ENCODE peak calls at places on chromosomes 2 and 18, in ten cellular contexts. One of them, this sample, is unnamed.

GRCh38 chr2:30300456-30301221 is 69.3 kb downstream of the LBH start:
- DNase-seq in ELR: no peak
- DNase-seq in NB4: no peak
- DNase-seq in mesenteric fat pad: no peak
- DNase-seq in stimulated activated CD4-positive, alpha-beta T cell treated with anti-CD3 and anti-CD28 coated beads, Interleukin-4, amount 100 ng/mL, for 48 hours: no peak
- DNase-seq in choroid plexus epithelial cell: peak; percentile 7
- DNase-seq in WTC11: no peak
- DNase-seq in H7: peak; percentile 43
- DNase-seq in AG09309: no peak
- DNase-seq in activated T-cell treated with anti-CD3 and anti-CD28 coated beads for 1 hour: no peak
- DNase-seq in this sample: no peak

GRCh38 chr2:202373490-202373889 is 2.6 kb upstream of the BMPR2 start:
- DNase-seq in ELR: peak; percentile 18
- DNase-seq in NB4: peak; percentile 23
- DNase-seq in mesenteric fat pad: no peak
- DNase-seq in stimulated activated CD4-positive, alpha-beta T cell treated with anti-CD3 and anti-CD28 coated beads, Interleukin-4, amount 100 ng/mL, for 48 hours: no peak
- DNase-seq in choroid plexus epithelial cell: peak; percentile 7
- DNase-seq in WTC11: no peak
- DNase-seq in H7: no peak
- DNase-seq in AG09309: no peak
- DNase-seq in activated T-cell treated with anti-CD3 and anti-CD28 coated beads for 1 hour: no peak
- DNase-seq in this sample: no peak

GRCh38 chr18:79788096-79789085 is 9.3 kb upstream of the KCNG2 start:
- DNase-seq in ELR: no peak
- DNase-seq in NB4: no peak
- DNase-seq in mesenteric fat pad: peak; percentile 90
- DNase-seq in stimulated activated CD4-positive, alpha-beta T cell treated with anti-CD3 and anti-CD28 coated beads, Interleukin-4, amount 100 ng/mL, for 48 hours: no peak
- DNase-seq in choroid plexus epithelial cell: peak; percentile 37
- DNase-seq in WTC11: peak; percentile 66
- DNase-seq in H7: peak; percentile 92
- DNase-seq in AG09309: no peak
- DNase-seq in activated T-cell treated with anti-CD3 and anti-CD28 coated beads for 1 hour: no peak
- DNase-seq in this sample: no peak

GRCh38 chr2:688504-689076 is 11.4 kb upstream of the TMEM18 start:
- DNase-seq in ELR: no peak
- DNase-seq in NB4: no peak
- DNase-seq in mesenteric fat pad: no peak
- DNase-seq in stimulated activated CD4-positive, alpha-beta T cell treated with anti-CD3 and anti-CD28 coated beads, Interleukin-4, amount 100 ng/mL, for 48 hours: no peak
- DNase-seq in choroid plexus epithelial cell: no peak
- DNase-seq in WTC11: no peak
- DNase-seq in H7: no peak
- DNase-seq in AG09309: no peak
- DNase-seq in activated T-cell treated with anti-CD3 and anti-CD28 coated beads for 1 hour: no peak
- DNase-seq in this sample: no peak

GRCh38 chr2:132740081-132740480 is 70.1 kb upstream of the LYPD1 start:
- DNase-seq in ELR: no peak
- DNase-seq in NB4: no peak
- DNase-seq in mesenteric fat pad: no peak
- DNase-seq in stimulated activated CD4-positive, alpha-beta T cell treated with anti-CD3 and anti-CD28 coated beads, Interleukin-4, amount 100 ng/mL, for 48 hours: no peak
- DNase-seq in choroid plexus epithelial cell: no peak
- DNase-seq in WTC11: no peak
- DNase-seq in H7: no peak
- DNase-seq in AG09309: no peak
- DNase-seq in activated T-cell treated with anti-CD3 and anti-CD28 coated beads for 1 hour: no peak
- DNase-seq in this sample: no peak

GRCh38 chr2:8159966-8160603 is 521.8 kb upstream of the ID2 start:
- DNase-seq in ELR: no peak
- DNase-seq in NB4: no peak
- DNase-seq in mesenteric fat pad: no peak
- DNase-seq in stimulated activated CD4-positive, alpha-beta T cell treated with anti-CD3 and anti-CD28 coated beads, Interleukin-4, amount 100 ng/mL, for 48 hours: no peak
- DNase-seq in choroid plexus epithelial cell: no peak
- DNase-seq in WTC11: no peak
- DNase-seq in H7: no peak
- DNase-seq in AG09309: no peak
- DNase-seq in activated T-cell treated with anti-CD3 and anti-CD28 coated beads for 1 hour: no peak
- DNase-seq in this sample: no peak

GRCh38 chr2:127165539-127165935 is 54.6 kb downstream of the CYP27C1 start:
- DNase-seq in ELR: no peak
- DNase-seq in NB4: no peak
- DNase-seq in mesenteric fat pad: peak; percentile 81
- DNase-seq in stimulated activated CD4-positive, alpha-beta T cell treated with anti-CD3 and anti-CD28 coated beads, Interleukin-4, amount 100 ng/mL, for 48 hours: no peak
- DNase-seq in choroid plexus epithelial cell: no peak
- DNase-seq in WTC11: no peak
- DNase-seq in H7: peak; percentile 68
- DNase-seq in AG09309: no peak
- DNase-seq in activated T-cell treated with anti-CD3 and anti-CD28 coated beads for 1 hour: no peak
- DNase-seq in this sample: no peak

GRCh38 chr2:82959677-82960076 is 1499.4 kb downstream of the SUCLG1 start:
- DNase-seq in ELR: peak; percentile 10
- DNase-seq in NB4: no peak
- DNase-seq in mesenteric fat pad: no peak
- DNase-seq in stimulated activated CD4-positive, alpha-beta T cell treated with anti-CD3 and anti-CD28 coated beads, Interleukin-4, amount 100 ng/mL, for 48 hours: no peak
- DNase-seq in choroid plexus epithelial cell: peak; percentile 18
- DNase-seq in WTC11: no peak
- DNase-seq in H7: no peak
- DNase-seq in AG09309: no peak
- DNase-seq in activated T-cell treated with anti-CD3 and anti-CD28 coated beads for 1 hour: no peak
- DNase-seq in this sample: no peak

GRCh38 chr2:219378167-219378851 is 9.4 kb downstream of the DNPEP start:
- DNase-seq in ELR: no peak
- DNase-seq in NB4: no peak
- DNase-seq in mesenteric fat pad: no peak
- DNase-seq in stimulated activated CD4-positive, alpha-beta T cell treated with anti-CD3 and anti-CD28 coated beads, Interleukin-4, amount 100 ng/mL, for 48 hours: no peak
- DNase-seq in choroid plexus epithelial cell: no peak
- DNase-seq in WTC11: no peak
- DNase-seq in H7: no peak
- DNase-seq in AG09309: no peak
- DNase-seq in activated T-cell treated with anti-CD3 and anti-CD28 coated beads for 1 hour: no peak
- DNase-seq in this sample: no peak

GRCh38 chr2:191230174-191230573 is 15.0 kb upstream of the MYO1B start:
- DNase-seq in ELR: peak; percentile 94
- DNase-seq in NB4: no peak
- DNase-seq in mesenteric fat pad: no peak
- DNase-seq in stimulated activated CD4-positive, alpha-beta T cell treated with anti-CD3 and anti-CD28 coated beads, Interleukin-4, amount 100 ng/mL, for 48 hours: no peak
- DNase-seq in choroid plexus epithelial cell: peak; percentile 92
- DNase-seq in WTC11: no peak
- DNase-seq in H7: no peak
- DNase-seq in AG09309: peak; percentile 81
- DNase-seq in activated T-cell treated with anti-CD3 and anti-CD28 coated beads for 1 hour: no peak
- DNase-seq in this sample: no peak

GRCh38 chr2:36343601-36344000 is 12.0 kb upstream of the CRIM1 start:
- DNase-seq in ELR: no peak
- DNase-seq in NB4: no peak
- DNase-seq in mesenteric fat pad: no peak
- DNase-seq in stimulated activated CD4-positive, alpha-beta T cell treated with anti-CD3 and anti-CD28 coated beads, Interleukin-4, amount 100 ng/mL, for 48 hours: no peak
- DNase-seq in choroid plexus epithelial cell: no peak
- DNase-seq in WTC11: no peak
- DNase-seq in H7: no peak
- DNase-seq in AG09309: no peak
- DNase-seq in activated T-cell treated with anti-CD3 and anti-CD28 coated beads for 1 hour: no peak
- DNase-seq in this sample: no peak

GRCh38 chr2:46171441-46171953 is 125.7 kb upstream of the EPAS1 start:
- DNase-seq in ELR: peak; percentile 95
- DNase-seq in NB4: no peak
- DNase-seq in mesenteric fat pad: peak; percentile 75
- DNase-seq in stimulated activated CD4-positive, alpha-beta T cell treated with anti-CD3 and anti-CD28 coated beads, Interleukin-4, amount 100 ng/mL, for 48 hours: no peak
- DNase-seq in choroid plexus epithelial cell: peak; percentile 92
- DNase-seq in WTC11: no peak
- DNase-seq in H7: no peak
- DNase-seq in AG09309: peak; percentile 57
- DNase-seq in activated T-cell treated with anti-CD3 and anti-CD28 coated beads for 1 hour: no peak
- DNase-seq in this sample: no peak

GRCh38 chr2:38461470-38461869 is 84.4 kb upstream of the ATL2 start:
- DNase-seq in ELR: no peak
- DNase-seq in NB4: no peak
- DNase-seq in mesenteric fat pad: no peak
- DNase-seq in stimulated activated CD4-positive, alpha-beta T cell treated with anti-CD3 and anti-CD28 coated beads, Interleukin-4, amount 100 ng/mL, for 48 hours: no peak
- DNase-seq in choroid plexus epithelial cell: no peak
- DNase-seq in WTC11: no peak
- DNase-seq in H7: no peak
- DNase-seq in AG09309: no peak
- DNase-seq in activated T-cell treated with anti-CD3 and anti-CD28 coated beads for 1 hour: no peak
- DNase-seq in this sample: no peak

GRCh38 chr2:103808814-103809213 is 1045.1 kb upstream of the POU3F3 start:
- DNase-seq in ELR: no peak
- DNase-seq in NB4: no peak
- DNase-seq in mesenteric fat pad: no peak
- DNase-seq in stimulated activated CD4-positive, alpha-beta T cell treated with anti-CD3 and anti-CD28 coated beads, Interleukin-4, amount 100 ng/mL, for 48 hours: no peak
- DNase-seq in choroid plexus epithelial cell: no peak
- DNase-seq in WTC11: no peak
- DNase-seq in H7: no peak
- DNase-seq in AG09309: no peak
- DNase-seq in activated T-cell treated with anti-CD3 and anti-CD28 coated beads for 1 hour: no peak
- DNase-seq in this sample: no peak

GRCh38 chr2:214277880-214278279 is 133.0 kb upstream of the VWC2L start:
- DNase-seq in ELR: no peak
- DNase-seq in NB4: no peak
- DNase-seq in mesenteric fat pad: no peak
- DNase-seq in stimulated activated CD4-positive, alpha-beta T cell treated with anti-CD3 and anti-CD28 coated beads, Interleukin-4, amount 100 ng/mL, for 48 hours: no peak
- DNase-seq in choroid plexus epithelial cell: no peak
- DNase-seq in WTC11: no peak
- DNase-seq in H7: no peak
- DNase-seq in AG09309: no peak
- DNase-seq in activated T-cell treated with anti-CD3 and anti-CD28 coated beads for 1 hour: no peak
- DNase-seq in this sample: no peak

GRCh38 chr2:26691881-26692813 is at the start of gene KCNK3:
- DNase-seq in ELR: peak; percentile 44
- DNase-seq in NB4: peak; percentile 45
- DNase-seq in mesenteric fat pad: no peak
- DNase-seq in stimulated activated CD4-positive, alpha-beta T cell treated with anti-CD3 and anti-CD28 coated beads, Interleukin-4, amount 100 ng/mL, for 48 hours: peak; percentile 25
- DNase-seq in choroid plexus epithelial cell: peak; percentile 17
- DNase-seq in WTC11: peak; percentile 78
- DNase-seq in H7: peak; percentile 99
- DNase-seq in AG09309: no peak
- DNase-seq in activated T-cell treated with anti-CD3 and anti-CD28 coated beads for 1 hour: peak; percentile 16
- DNase-seq in this sample: peak; percentile 85

GRCh38 chr2:53727921-53728320 is 39.7 kb upstream of the CHAC2 start:
- DNase-seq in ELR: no peak
- DNase-seq in NB4: no peak
- DNase-seq in mesenteric fat pad: no peak
- DNase-seq in stimulated activated CD4-positive, alpha-beta T cell treated with anti-CD3 and anti-CD28 coated beads, Interleukin-4, amount 100 ng/mL, for 48 hours: no peak
- DNase-seq in choroid plexus epithelial cell: no peak
- DNase-seq in WTC11: no peak
- DNase-seq in H7: no peak
- DNase-seq in AG09309: no peak
- DNase-seq in activated T-cell treated with anti-CD3 and anti-CD28 coated beads for 1 hour: no peak
- DNase-seq in this sample: no peak

GRCh38 chr2:15851076-15851693 is 89.2 kb upstream of the MYCN start:
- DNase-seq in ELR: no peak
- DNase-seq in NB4: no peak
- DNase-seq in mesenteric fat pad: no peak
- DNase-seq in stimulated activated CD4-positive, alpha-beta T cell treated with anti-CD3 and anti-CD28 coated beads, Interleukin-4, amount 100 ng/mL, for 48 hours: no peak
- DNase-seq in choroid plexus epithelial cell: no peak
- DNase-seq in WTC11: no peak
- DNase-seq in H7: no peak
- DNase-seq in AG09309: no peak
- DNase-seq in activated T-cell treated with anti-CD3 and anti-CD28 coated beads for 1 hour: no peak
- DNase-seq in this sample: no peak

GRCh38 chr18:48342125-48342524 is 67.1 kb downstream of the ZBTB7C start:
- DNase-seq in ELR: no peak
- DNase-seq in NB4: no peak
- DNase-seq in mesenteric fat pad: no peak
- DNase-seq in stimulated activated CD4-positive, alpha-beta T cell treated with anti-CD3 and anti-CD28 coated beads, Interleukin-4, amount 100 ng/mL, for 48 hours: no peak
- DNase-seq in choroid plexus epithelial cell: no peak
- DNase-seq in WTC11: no peak
- DNase-seq in H7: no peak
- DNase-seq in AG09309: no peak
- DNase-seq in activated T-cell treated with anti-CD3 and anti-CD28 coated beads for 1 hour: no peak
- DNase-seq in this sample: no peak

GRCh38 chr2:9347411-9347853 is 75.9 kb downstream of the ITGB1BP1 start:
- DNase-seq in ELR: no peak
- DNase-seq in NB4: no peak
- DNase-seq in mesenteric fat pad: no peak
- DNase-seq in stimulated activated CD4-positive, alpha-beta T cell treated with anti-CD3 and anti-CD28 coated beads, Interleukin-4, amount 100 ng/mL, for 48 hours: no peak
- DNase-seq in choroid plexus epithelial cell: peak; percentile 49
- DNase-seq in WTC11: no peak
- DNase-seq in H7: no peak
- DNase-seq in AG09309: peak; percentile 63
- DNase-seq in activated T-cell treated with anti-CD3 and anti-CD28 coated beads for 1 hour: no peak
- DNase-seq in this sample: peak; percentile 55

GRCh38 chr2:240528406-240529040 is 29.3 kb downstream of the ANKMY1 start:
- DNase-seq in ELR: no peak
- DNase-seq in NB4: no peak
- DNase-seq in mesenteric fat pad: peak; percentile 75
- DNase-seq in stimulated activated CD4-positive, alpha-beta T cell treated with anti-CD3 and anti-CD28 coated beads, Interleukin-4, amount 100 ng/mL, for 48 hours: no peak
- DNase-seq in choroid plexus epithelial cell: no peak
- DNase-seq in WTC11: no peak
- DNase-seq in H7: peak; percentile 30
- DNase-seq in AG09309: no peak
- DNase-seq in activated T-cell treated with anti-CD3 and anti-CD28 coated beads for 1 hour: no peak
- DNase-seq in this sample: no peak

GRCh38 chr2:217338306-217338916 is 478.5 kb upstream of the TNP1 start:
- DNase-seq in ELR: peak; percentile 86
- DNase-seq in NB4: no peak
- DNase-seq in mesenteric fat pad: no peak
- DNase-seq in stimulated activated CD4-positive, alpha-beta T cell treated with anti-CD3 and anti-CD28 coated beads, Interleukin-4, amount 100 ng/mL, for 48 hours: no peak
- DNase-seq in choroid plexus epithelial cell: peak; percentile 85
- DNase-seq in WTC11: no peak
- DNase-seq in H7: no peak
- DNase-seq in AG09309: peak; percentile 46
- DNase-seq in activated T-cell treated with anti-CD3 and anti-CD28 coated beads for 1 hour: no peak
- DNase-seq in this sample: no peak

GRCh38 chr2:200741468-200742202 is 70.1 kb upstream of the BZW1 start:
- DNase-seq in ELR: no peak
- DNase-seq in NB4: no peak
- DNase-seq in mesenteric fat pad: no peak
- DNase-seq in stimulated activated CD4-positive, alpha-beta T cell treated with anti-CD3 and anti-CD28 coated beads, Interleukin-4, amount 100 ng/mL, for 48 hours: no peak
- DNase-seq in choroid plexus epithelial cell: no peak
- DNase-seq in WTC11: no peak
- DNase-seq in H7: peak; percentile 53
- DNase-seq in AG09309: no peak
- DNase-seq in activated T-cell treated with anti-CD3 and anti-CD28 coated beads for 1 hour: no peak
- DNase-seq in this sample: no peak

GRCh38 chr2:224971214-224971613 is 71.1 kb downstream of the DOCK10 start:
- DNase-seq in ELR: no peak
- DNase-seq in NB4: no peak
- DNase-seq in mesenteric fat pad: no peak
- DNase-seq in stimulated activated CD4-positive, alpha-beta T cell treated with anti-CD3 and anti-CD28 coated beads, Interleukin-4, amount 100 ng/mL, for 48 hours: no peak
- DNase-seq in choroid plexus epithelial cell: no peak
- DNase-seq in WTC11: peak; percentile 63
- DNase-seq in H7: peak; percentile 51
- DNase-seq in AG09309: no peak
- DNase-seq in activated T-cell treated with anti-CD3 and anti-CD28 coated beads for 1 hour: no peak
- DNase-seq in this sample: no peak

GRCh38 chr18:13279181-13280065 is 60.9 kb downstream of the LDLRAD4 start:
- DNase-seq in ELR: no peak
- DNase-seq in NB4: no peak
- DNase-seq in mesenteric fat pad: no peak
- DNase-seq in stimulated activated CD4-positive, alpha-beta T cell treated with anti-CD3 and anti-CD28 coated beads, Interleukin-4, amount 100 ng/mL, for 48 hours: no peak
- DNase-seq in choroid plexus epithelial cell: no peak
- DNase-seq in WTC11: no peak
- DNase-seq in H7: no peak
- DNase-seq in AG09309: no peak
- DNase-seq in activated T-cell treated with anti-CD3 and anti-CD28 coated beads for 1 hour: no peak
- DNase-seq in this sample: no peak

GRCh38 chr2:222912776-222913175 is 51.9 kb downstream of the ACSL3 start:
- DNase-seq in ELR: no peak
- DNase-seq in NB4: no peak
- DNase-seq in mesenteric fat pad: no peak
- DNase-seq in stimulated activated CD4-positive, alpha-beta T cell treated with anti-CD3 and anti-CD28 coated beads, Interleukin-4, amount 100 ng/mL, for 48 hours: no peak
- DNase-seq in choroid plexus epithelial cell: no peak
- DNase-seq in WTC11: no peak
- DNase-seq in H7: no peak
- DNase-seq in AG09309: no peak
- DNase-seq in activated T-cell treated with anti-CD3 and anti-CD28 coated beads for 1 hour: no peak
- DNase-seq in this sample: no peak

GRCh38 chr2:80947601-80948130 is 643.1 kb upstream of the LRRTM1 start:
- DNase-seq in ELR: no peak
- DNase-seq in NB4: no peak
- DNase-seq in mesenteric fat pad: no peak
- DNase-seq in stimulated activated CD4-positive, alpha-beta T cell treated with anti-CD3 and anti-CD28 coated beads, Interleukin-4, amount 100 ng/mL, for 48 hours: no peak
- DNase-seq in choroid plexus epithelial cell: no peak
- DNase-seq in WTC11: no peak
- DNase-seq in H7: no peak
- DNase-seq in AG09309: no peak
- DNase-seq in activated T-cell treated with anti-CD3 and anti-CD28 coated beads for 1 hour: no peak
- DNase-seq in this sample: no peak

GRCh38 chr2:43482974-43483373 is 112.9 kb downstream of the THADA start:
- DNase-seq in ELR: peak; percentile 50
- DNase-seq in NB4: no peak
- DNase-seq in mesenteric fat pad: no peak
- DNase-seq in stimulated activated CD4-positive, alpha-beta T cell treated with anti-CD3 and anti-CD28 coated beads, Interleukin-4, amount 100 ng/mL, for 48 hours: no peak
- DNase-seq in choroid plexus epithelial cell: peak; percentile 74
- DNase-seq in WTC11: no peak
- DNase-seq in H7: no peak
- DNase-seq in AG09309: no peak
- DNase-seq in activated T-cell treated with anti-CD3 and anti-CD28 coated beads for 1 hour: no peak
- DNase-seq in this sample: no peak